ENCODE peak calls at places on chromosomes 4 and X, in nine cellular contexts. B is HCT116, X is K562, E is A549, Z is ovary, F is suprapubic skin, O is IMR-90, D is transverse colon, T is body of pancreas. A is an unnamed sample.

GRCh38 chrX:136353519-136354095 is 52.8 kb downstream of the ADGRG4 start:
- DNase-seq in B (peak; percentile 46), Z (no peak), F (no peak), T (no peak), E (no peak), O (no peak), X (no peak), D (no peak), A (no peak)

GRCh38 chr4:7046971-7047370 is 3.8 kb downstream of the TADA2B start:
- DNase-seq in E (no peak), D (no peak), O (no peak), F (no peak), B (no peak), Z (no peak), X (no peak), T (no peak), A (no peak)

GRCh38 chr4:142840516-142841123 is 5.5 kb downstream of the INPP4B start:
- DNase-seq in E (peak; percentile 44), D (no peak), T (no peak), Z (no peak), O (peak; percentile 68), X (peak; percentile 16), F (no peak), B (peak; percentile 38), A (no peak)

GRCh38 chr4:16835597-16836247 is 62.7 kb downstream of the LDB2 start:
- DNase-seq in B (no peak), E (no peak), F (no peak), Z (no peak), D (no peak), T (no peak), X (no peak), O (no peak), A (no peak)

GRCh38 chrX:23789386-23790146 is 6.6 kb downstream of the SAT1 start:
- DNase-seq in B (no peak), Z (no peak), E (no peak), F (no peak), D (no peak), X (no peak), O (no peak), T (peak; percentile 75), A (no peak)

GRCh38 chr4:39102297-39102696 is 40.3 kb downstream of the KLHL5 start:
- DNase-seq in O (no peak), T (no peak), Z (no peak), D (no peak), F (no peak), E (no peak), B (no peak), X (no peak), A (no peak)

GRCh38 chr4:5810151-5810550 is 82.7 kb downstream of the CRMP1 start:
- DNase-seq in B (no peak), E (no peak), O (no peak), Z (no peak), D (no peak), F (no peak), X (no peak), T (no peak), A (no peak)

GRCh38 chr4:5799406-5799805 is 88.4 kb downstream of the EVC start:
- DNase-seq in E (no peak), D (no peak), O (no peak), F (peak; percentile 35), T (no peak), Z (no peak), X (no peak), B (no peak), A (no peak)

GRCh38 chrX:68719904-68720614 is 72.6 kb downstream of the STARD8 start:
- DNase-seq in X (peak; percentile 30), E (peak; percentile 16), O (no peak), D (no peak), Z (peak; percentile 6), T (no peak), F (peak; percentile 35), B (no peak), A (peak; percentile 7)

GRCh38 chrX:106415276-106415895 is 196.4 kb upstream of the RADX start:
- DNase-seq in O (peak; percentile 13), E (peak; percentile 22), T (peak; percentile 24), B (peak; percentile 8), X (peak; percentile 6), Z (no peak), D (no peak), F (no peak), A (no peak)

GRCh38 chr4:5924466-5925125 is 31.7 kb upstream of the CRMP1 start:
- DNase-seq in T (no peak), Z (no peak), E (no peak), X (no peak), O (no peak), B (no peak), D (no peak), F (no peak), A (no peak)

GRCh38 chr4:76874176-76874575 is 23.8 kb downstream of the SOWAHB start:
- DNase-seq in D (no peak), E (no peak), T (no peak), X (no peak), O (no peak), F (no peak), Z (no peak), B (no peak), A (no peak)

GRCh38 chrX:119802546-119802945 is 11.1 kb upstream of the RPL39 start:
- DNase-seq in D (no peak), Z (no peak), B (no peak), E (no peak), O (no peak), T (no peak), X (no peak), F (no peak), A (no peak)

GRCh38 chr4:186128842-186129241 is 24.3 kb downstream of the FAM149A start:
- DNase-seq in T (no peak), O (no peak), X (no peak), F (no peak), D (no peak), Z (no peak), B (no peak), E (no peak), A (no peak)

GRCh38 chr4:170978990-170979389 is 834.2 kb upstream of the GALNTL6 start:
- DNase-seq in T (no peak), X (peak; percentile 1), D (no peak), O (no peak), Z (peak; percentile 16), F (no peak), B (no peak), E (no peak), A (no peak)

GRCh38 chr4:9859774-9860173 is 78.3 kb downstream of the DRD5 start:
- DNase-seq in O (no peak), F (no peak), B (no peak), X (no peak), E (no peak), D (no peak), Z (no peak), T (no peak), A (no peak)

GRCh38 chrX:109485470-109486340 is 3.8 kb upstream of the GUCY2F start:
- DNase-seq in X (peak; percentile 73), Z (peak; percentile 71), E (peak; percentile 70), B (peak; percentile 49), O (peak; percentile 66), T (peak; percentile 77), F (peak; percentile 71), D (peak; percentile 63), A (peak; percentile 34)

GRCh38 chrX:19514791-19515614 is at the start of gene MAP3K15:
- DNase-seq in D (peak; percentile 14), X (peak; percentile 7), O (no peak), B (no peak), T (peak; percentile 63), Z (peak; percentile 21), F (no peak), E (peak; percentile 70), A (no peak)

GRCh38 chrX:18406531-18407266 is 18.7 kb upstream of the CDKL5 start:
- DNase-seq in Z (no peak), F (no peak), E (no peak), D (no peak), O (peak; percentile 40), X (no peak), T (no peak), B (no peak), A (no peak)

GRCh38 chrX:149461746-149462145 is 43.4 kb downstream of the IDS start:
- DNase-seq in E (no peak), Z (no peak), B (no peak), X (no peak), D (no peak), F (no peak), O (no peak), T (no peak), A (no peak)
- H3K4me1 ChIP-seq in E (no peaks in the 10 kb centered on the region), Z (no peaks in the 10 kb centered on the region), B (no peaks in the 10 kb centered on the region), X (no peaks in the 10 kb centered on the region), D (no peaks in the 10 kb centered on the region), F (no peaks in the 10 kb centered on the region), O (no peaks in the 10 kb centered on the region), T (no peaks in the 10 kb centered on the region), A (no peaks in the 10 kb centered on the region)

GRCh38 chrX:80285131-80285773 is 135.0 kb upstream of the TENT5D start:
- DNase-seq in E (peak; percentile 53), B (no peak), Z (no peak), T (peak; percentile 26), D (peak; percentile 13), F (no peak), X (peak; percentile 38), O (peak; percentile 1), A (peak; percentile 6)
- TF ChIP-seq POLR2A in E (no peak), B (no peak), Z (no peak), T (no peak), D (no peak), F (no peak), X (no peak), O (no peak), A (no peak)

GRCh38 chr4:23931489-23931830 is 41.6 kb upstream of the PPARGC1A start:
- DNase-seq in E (no peak), Z (no peak), D (no peak), O (no peak), X (no peak), B (no peak), F (no peak), T (no peak), A (peak; percentile 15)

GRCh38 chr4:23929248-23929647 is 39.4 kb upstream of the PPARGC1A start:
- DNase-seq in X (no peak), F (no peak), E (no peak), Z (no peak), T (no peak), D (no peak), O (no peak), B (no peak), A (no peak)

GRCh38 chr4:23932935-23933334 is 43.1 kb upstream of the PPARGC1A start:
- DNase-seq in T (no peak), X (no peak), B (no peak), O (peak; percentile 8), Z (no peak), F (no peak), D (no peak), E (no peak), A (no peak)

GRCh38 chr4:23932186-23932585 is 42.3 kb upstream of the PPARGC1A start:
- DNase-seq in T (no peak), O (no peak), E (no peak), B (no peak), Z (no peak), X (no peak), F (no peak), D (no peak), A (no peak)

GRCh38 chr4:23930750-23931488 is 41.1 kb upstream of the PPARGC1A start:
- DNase-seq in Z (peak; percentile 24), O (no peak), D (peak; percentile 34), B (no peak), T (peak; percentile 62), E (no peak), F (peak; percentile 89), X (no peak), A (peak; percentile 24)
- H3K4me1 ChIP-seq in Z (no peaks in the 10 kb centered on the region), O (peaks cover 3% of the 10 kb centered on the region), D (peaks cover 22% of the 10 kb centered on the region), B (no peaks in the 10 kb centered on the region), T (peaks cover 16% of the 10 kb centered on the region), E (no peaks in the 10 kb centered on the region), F (peaks cover 59% of the 10 kb centered on the region), X (no peaks in the 10 kb centered on the region), A (no peaks in the 10 kb centered on the region)

GRCh38 chrX:154355776-154356140 is 18.7 kb downstream of the FLNA start:
- DNase-seq in E (no peak), B (no peak), Z (no peak), O (no peak), F (no peak), D (no peak), X (no peak), T (no peak), A (no peak)
- TF ChIP-seq POLR2A in E (no peak), B (no peak), Z (no peak), O (no peak), F (no peak), D (no peak), X (no peak), T (no peak), A (no peak)